ENCODE peak calls at places on chromosome X, in eight cellular contexts. E is tibial artery, F is bronchial epithelial cell, A is astrocyte, G is A549, B is cardiac muscle cell, D is astrocyte of the spinal cord, P is fibroblast of the aortic adventitia. Q is an unnamed sample.
A peak's percentile ranks its signal among the peaks of the same experiment; 100 is the strongest.

GRCh38 chrX:17788956-17789562 is 51.8 kb downstream of the SCML1 start:
- DNase-seq in E (no peak), B (no peak), P (peak; percentile 4), A (no peak), G (no peak), D (no peak), F (no peak), Q (no peak)

GRCh38 chrX:155774387-155774786 is 106.8 kb upstream of the VAMP7 start:
- DNase-seq in E (no peak), F (no peak), P (no peak), A (no peak), G (no peak), B (no peak), D (no peak), Q (no peak)

GRCh38 chrX:39592776-39593175 is 505.0 kb downstream of the BCOR start:
- DNase-seq in G (no peak), E (no peak), F (peak; percentile 45), A (peak; percentile 32), B (peak; percentile 37), P (peak; percentile 22), D (peak; percentile 19), Q (no peak)

GRCh38 chrX:72609313-72609712 is 36.7 kb upstream of the HDAC8 start:
- DNase-seq in F (peak; percentile 28), D (peak; percentile 5), E (no peak), G (peak; percentile 13), P (peak; percentile 14), B (peak; percentile 34), A (no peak), Q (no peak)

GRCh38 chrX:21528076-21528475 is 130.1 kb downstream of the KLHL34 start:
- DNase-seq in B (no peak), P (peak; percentile 4), A (no peak), F (peak; percentile 8), E (no peak), G (no peak), D (peak; percentile 8), Q (no peak)

GRCh38 chrX:79413009-79413408 is 45.9 kb upstream of the ITM2A start:
- DNase-seq in G (no peak), A (no peak), B (peak; percentile 36), D (peak; percentile 3), P (peak; percentile 28), F (peak; percentile 7), E (no peak), Q (no peak)

GRCh38 chrX:153673398-153674218 is at the start of gene PNCK:
- DNase-seq in G (no peak), A (no peak), D (no peak), B (no peak), E (no peak), F (no peak), P (no peak), Q (no peak)

GRCh38 chrX:129759576-129760061 is 20.1 kb upstream of the SASH3 start:
- DNase-seq in A (peak; percentile 91), D (peak; percentile 89), P (peak; percentile 84), E (peak; percentile 39), B (peak; percentile 92), G (no peak), F (peak; percentile 46), Q (no peak)

GRCh38 chrX:77275392-77275791 is 171.8 kb upstream of the FGF16 start:
- DNase-seq in E (no peak), F (no peak), D (no peak), G (no peak), A (no peak), P (no peak), B (no peak), Q (no peak)

GRCh38 chrX:101759000-101759399 is 99.3 kb upstream of the ARMCX2 start:
- DNase-seq in G (peak; percentile 1), F (peak; percentile 38), A (peak; percentile 16), E (peak; percentile 21), D (peak; percentile 43), B (peak; percentile 45), P (peak; percentile 51), Q (peak; percentile 31)

GRCh38 chrX:20739038-20739745 is 472.5 kb upstream of the RPS6KA3 start:
- DNase-seq in P (no peak), F (no peak), E (no peak), B (no peak), D (no peak), G (no peak), A (no peak), Q (no peak)

GRCh38 chrX:153520286-153520917 is 3.0 kb downstream of the ATP2B3 start:
- DNase-seq in G (no peak), E (no peak), D (no peak), B (no peak), A (no peak), F (no peak), P (no peak), Q (no peak)

GRCh38 chrX:50805316-50805715 is 8.7 kb downstream of the SHROOM4 start:
- DNase-seq in P (no peak), G (no peak), D (no peak), B (no peak), A (no peak), E (no peak), F (no peak), Q (no peak)

GRCh38 chrX:45274576-45274975 is 73.9 kb upstream of the DIPK2B start:
- DNase-seq in F (no peak), D (peak; percentile 5), G (no peak), A (peak; percentile 48), E (no peak), B (peak; percentile 46), P (peak; percentile 25), Q (no peak)

GRCh38 chrX:52983526-52983925 is 25.2 kb upstream of the FAM156A start:
- DNase-seq in A (peak; percentile 39), D (no peak), P (peak; percentile 68), E (no peak), F (no peak), G (no peak), B (peak; percentile 47), Q (no peak)

GRCh38 chrX:12441376-12442128 is 303.3 kb downstream of the FRMPD4 start:
- DNase-seq in B (peak; percentile 86), E (no peak), F (peak; percentile 60), P (peak; percentile 92), A (peak; percentile 77), G (no peak), D (peak; percentile 78), Q (no peak)

GRCh38 chrX:77442728-77443127 is 4.5 kb upstream of the FGF16 start:
- DNase-seq in F (peak; percentile 89), E (peak; percentile 29), G (peak; percentile 11), D (peak; percentile 75), B (peak; percentile 41), P (peak; percentile 90), A (peak; percentile 93), Q (no peak)

GRCh38 chrX:42837747-42838146 is 59.8 kb upstream of the PPP1R2C start:
- DNase-seq in E (no peak), F (no peak), G (no peak), P (no peak), D (no peak), A (no peak), B (no peak), Q (no peak)

GRCh38 chrX:112643721-112644120 is 36.0 kb downstream of the LHFPL1 start:
- DNase-seq in A (no peak), P (no peak), B (no peak), G (no peak), E (no peak), F (no peak), D (no peak), Q (no peak)

GRCh38 chrX:42119076-42119475 is 195.7 kb upstream of the CASK start:
- DNase-seq in P (peak; percentile 89), A (peak; percentile 68), D (peak; percentile 67), B (peak; percentile 93), E (no peak), G (peak; percentile 25), F (peak; percentile 95), Q (no peak)

GRCh38 chrX:112760697-112761096 is 79.9 kb downstream of the AMOT start:
- DNase-seq in G (no peak), D (no peak), P (peak; percentile 24), A (peak; percentile 39), F (no peak), E (no peak), B (peak; percentile 0), Q (no peak)

GRCh38 chrX:118564498-118564897 is 68.9 kb downstream of the DOCK11 start:
- DNase-seq in G (no peak), F (no peak), P (no peak), E (no peak), A (no peak), B (no peak), D (no peak), Q (no peak)

GRCh38 chrX:146243071-146243470 is 425.4 kb downstream of the SLITRK2 start:
- DNase-seq in A (no peak), E (no peak), G (no peak), D (no peak), B (no peak), P (no peak), F (peak; percentile 6), Q (no peak)

GRCh38 chrX:132940727-132941162 is 17.7 kb downstream of the HS6ST2 start:
- DNase-seq in A (no peak), P (no peak), B (no peak), E (no peak), D (no peak), G (no peak), F (peak; percentile 75), Q (peak; percentile 14)
- TF ChIP-seq CTCF in A (peak; percentile 9), P (no peak), B (no peak), E (no peak), D (peak; percentile 25), G (no peak), F (peak; percentile 16), Q (peak; percentile 50)

GRCh38 chrX:110363241-110363640 is 4.6 kb downstream of the RTL9 start:
- DNase-seq in D (no peak), F (peak; percentile 6), E (no peak), B (no peak), A (no peak), P (no peak), G (no peak), Q (no peak)

GRCh38 chrX:110358548-110358947 is at the start of gene RTL9:
- DNase-seq in F (no peak), D (no peak), E (no peak), P (no peak), B (no peak), A (no peak), G (no peak), Q (no peak)

GRCh38 chrX:110359273-110359672 is 625 bp downstream of the RTL9 start:
- DNase-seq in A (no peak), B (peak; percentile 38), E (no peak), G (no peak), D (no peak), P (peak; percentile 11), F (no peak), Q (no peak)
- TF ChIP-seq CTCF in A (no peak), B (no peak), E (no peak), G (no peak), D (no peak), P (no peak), F (no peak), Q (no peak)

DNA sequence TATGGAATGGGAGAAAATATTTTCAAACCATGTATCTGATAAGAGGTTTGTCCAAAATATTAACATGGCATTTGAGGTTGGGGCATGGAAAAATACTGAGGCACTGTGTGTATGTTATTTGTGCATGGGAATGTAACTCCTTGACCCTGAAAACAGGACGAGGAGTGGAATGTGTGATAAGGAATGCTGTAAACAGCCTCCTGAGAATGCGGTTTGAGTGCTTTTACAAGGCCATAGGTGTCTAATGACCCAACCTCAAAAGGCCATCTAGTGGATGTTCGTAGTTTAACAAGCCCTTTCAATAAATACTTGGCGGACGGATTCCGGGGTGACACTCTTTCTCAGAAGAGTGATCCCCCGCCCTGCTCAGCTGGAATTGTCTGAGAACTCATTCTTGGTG is 162.9 kb upstream of the USP9X start:
- DNase-seq in D (peak; percentile 60), F (peak; percentile 53), P (peak; percentile 66), A (peak; percentile 73), E (no peak), G (no peak), B (peak; percentile 80), Q (no peak)
- TF ChIP-seq CTCF in D (peak; percentile 39), F (peak; percentile 53), P (peak; percentile 47), A (no peak), E (no peak), G (no peak), B (peak; percentile 42), Q (peak; percentile 34)

GRCh38 chrX:35726176-35726575 is 72.0 kb upstream of the MAGEB16 start:
- DNase-seq in B (peak; percentile 29), G (no peak), E (no peak), A (no peak), D (peak; percentile 13), F (peak; percentile 24), P (no peak), Q (no peak)
- TF ChIP-seq CTCF in B (peak; percentile 12), G (peak; percentile 30), E (no peak), A (no peak), D (peak; percentile 26), F (peak; percentile 30), P (no peak), Q (no peak)

Q was measured in nephron progenitor cell.